ENCODE peak calls at places on chromosome 10, in seven cellular contexts. R, G, Z, H, X, O and E are unnamed samples.

GRCh38 chr10:3524086-3524960 is 260.7 kb downstream of the KLF6 start:
- DNase-seq in H (no peak), R (no peak), X (no peak), Z (no peak), O (no peak), G (no peak), E (no peak)

GRCh38 chr10:110516815-110517492 is 19.2 kb downstream of the DUSP5 start:
- DNase-seq in X (no peak), Z (no peak), H (no peak), R (no peak), O (no peak), G (no peak), E (no peak)

GRCh38 chr10:71125749-71126107 is 86.6 kb upstream of the UNC5B start:
- DNase-seq in X (no peak), Z (peak), H (no peak), R (no peak), G (no peak), O (no peak), E (peak)

GRCh38 chr10:131077031-131077430 is 234.5 kb downstream of the TCERG1L start:
- DNase-seq in H (no peak), X (no peak), O (no peak), Z (no peak), R (no peak), G (no peak), E (peak)

GRCh38 chr10:116160271-116160670 is 112.7 kb downstream of the GFRA1 start:
- DNase-seq in R (no peak), H (no peak), O (no peak), G (no peak), Z (no peak), X (no peak), E (no peak)

GRCh38 chr10:34854147-34854601 is 39.1 kb upstream of the PARD3 start:
- DNase-seq in G (no peak), X (no peak), O (no peak), R (no peak), Z (no peak), H (no peak), E (no peak)

GRCh38 chr10:29646960-29647431 is 12.2 kb upstream of the SVIL start:
- DNase-seq in O (no peak), Z (no peak), X (no peak), G (no peak), H (no peak), R (no peak), E (no peak)

GRCh38 chr10:44369851-44370250 is 15.0 kb downstream of the CXCL12 start:
- DNase-seq in G (no peak), O (no peak), X (no peak), Z (no peak), R (no peak), H (no peak), E (no peak)

GRCh38 chr10:32938554-32939061 is 19.4 kb downstream of the ITGB1 start:
- DNase-seq in G (peak), X (peak), H (no peak), Z (no peak), O (no peak), R (no peak), E (no peak)

GRCh38 chr10:71542476-71542875 is 145.8 kb downstream of the CDH23 start:
- DNase-seq in O (no peak), Z (no peak), G (no peak), H (no peak), X (no peak), R (no peak), E (no peak)

GRCh38 chr10:132104062-132104461 is 38.3 kb downstream of the JAKMIP3 start:
- DNase-seq in R (no peak), G (peak), H (no peak), Z (no peak), O (no peak), X (no peak), E (no peak)

GRCh38 chr10:114374141-114374791 is 30.0 kb downstream of the AFAP1L2 start:
- DNase-seq in R (no peak), O (no peak), G (no peak), Z (no peak), X (peak), H (no peak), E (no peak)

GRCh38 chr10:99630991-99631390 is 10.8 kb upstream of the SLC25A28 start:
- DNase-seq in Z (no peak), G (no peak), X (no peak), O (no peak), H (no peak), R (no peak), E (no peak)

GRCh38 chr10:22761569-22762220 is 47.3 kb upstream of the PIP4K2A start:
- DNase-seq in H (no peak), R (no peak), Z (no peak), G (no peak), O (no peak), X (no peak), E (no peak)

GRCh38 chr10:132654708-132655661 is 117.4 kb downstream of the INPP5A start:
- DNase-seq in O (peak), H (peak), Z (no peak), R (peak), G (peak), X (peak), E (no peak)

GRCh38 chr10:99779335-99779734 is 3.1 kb upstream of the ABCC2 start:
- DNase-seq in Z (no peak), X (no peak), O (no peak), R (no peak), H (no peak), G (no peak), E (no peak)

GRCh38 chr10:69757206-69757552 is 44.5 kb upstream of the COL13A1 start:
- DNase-seq in R (no peak), O (no peak), Z (no peak), H (no peak), G (no peak), X (no peak), E (no peak)

GRCh38 chr10:132107211-132107946 is 41.6 kb downstream of the JAKMIP3 start:
- DNase-seq in X (no peak), Z (no peak), R (no peak), H (no peak), O (no peak), G (peak), E (no peak)

GRCh38 chr10:12797471-12798262 is 203.8 kb downstream of the CCDC3 start:
- DNase-seq in G (no peak), H (no peak), Z (no peak), X (no peak), R (no peak), O (no peak), E (no peak)

GRCh38 chr10:91006001-91006751 is 85.3 kb upstream of the ANKRD1 start:
- DNase-seq in G (peak), R (peak), H (no peak), X (peak), Z (no peak), O (no peak), E (no peak)

GRCh38 chr10:72062341-72062740 is 26.0 kb downstream of the SPOCK2 start:
- DNase-seq in R (no peak), Z (no peak), O (no peak), H (no peak), X (no peak), G (no peak), E (no peak)

DNA sequence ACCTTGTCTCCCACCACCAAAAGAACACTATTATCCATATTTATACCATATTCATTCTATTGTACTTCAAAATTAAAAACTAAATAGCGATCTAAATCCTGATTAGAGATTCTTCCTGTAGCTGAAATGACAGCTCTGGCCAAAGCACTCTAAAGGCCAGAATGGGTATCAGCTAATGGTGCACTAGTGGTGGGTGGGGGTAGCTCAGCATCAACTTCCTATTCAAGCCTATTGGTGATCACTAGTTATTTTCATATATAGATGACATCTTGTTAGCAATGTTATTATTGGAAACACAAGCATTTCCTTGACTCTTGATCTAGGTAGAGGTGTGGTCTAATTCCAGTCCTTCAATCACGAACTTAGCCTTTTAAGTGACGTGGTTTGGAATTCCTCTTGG is 43.6 kb downstream of the TET1 start:
- DNase-seq in O (no peak), Z (no peak), G (no peak), X (no peak), R (no peak), H (no peak), E (no peak)
- TF ChIP-seq CTCF in O (no peak), Z (no peak), G (no peak), X (no peak), R (no peak), H (peak), E (no peak)

DNA sequence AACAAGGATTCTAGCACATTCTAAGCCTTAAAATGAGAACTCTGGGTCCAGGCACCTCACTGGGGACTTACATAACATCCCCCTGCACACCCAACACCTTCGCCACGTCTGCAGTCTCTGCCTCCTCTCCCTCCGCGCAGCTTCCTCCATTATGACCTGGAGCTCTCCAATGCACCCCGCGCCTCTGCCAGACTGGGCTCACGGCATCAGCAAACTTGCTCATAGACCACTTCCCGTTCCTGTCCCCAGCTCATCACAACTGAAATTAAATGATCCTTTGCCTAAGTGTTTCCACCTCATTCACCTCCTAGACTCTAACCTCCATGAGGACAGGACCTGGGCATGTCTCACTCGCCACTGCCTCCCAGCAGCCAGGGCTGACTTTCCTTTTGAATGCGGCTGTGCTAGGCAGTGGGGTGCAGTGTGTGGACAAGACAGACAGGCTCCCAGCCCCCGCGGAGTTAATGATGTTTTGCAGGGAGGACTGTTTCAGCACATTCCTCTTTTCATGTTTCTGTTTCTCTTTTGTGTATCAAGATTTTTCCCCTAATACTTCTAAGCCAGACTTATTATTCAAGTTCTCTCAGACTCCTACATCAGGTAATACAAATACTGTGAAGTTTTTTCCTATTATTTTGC is 18.8 kb downstream of the CHST15 start:
- DNase-seq in Z (no peak), H (no peak), G (no peak), X (peak), R (no peak), O (no peak), E (no peak)
- TF ChIP-seq POLR2AphosphoS5 in Z (no peak), H (no peak), G (no peak), X (no peak), R (no peak), O (no peak), E (no peak)

GRCh38 chr10:73785721-73786511 is 510 bp downstream of the ZSWIM8 start:
- DNase-seq in R (no peak), H (no peak), G (peak), O (peak), X (peak), Z (no peak), E (no peak)

GRCh38 chr10:73786512-73786885 is 1.1 kb downstream of the ZSWIM8 start:
- DNase-seq in H (no peak), G (no peak), Z (no peak), O (no peak), X (no peak), R (no peak), E (no peak)

GRCh38 chr10:73781879-73782748 is at the start of gene CHCHD1:
- DNase-seq in Z (peak), R (peak), G (peak), H (peak), X (peak), O (peak), E (peak)

GRCh38 chr10:73782749-73783085 is 869 bp downstream of the CHCHD1 start:
- DNase-seq in X (no peak), Z (no peak), G (no peak), O (no peak), R (no peak), H (no peak), E (no peak)

GRCh38 chr10:73785221-73785720 is at the start of gene ZSWIM8:
- DNase-seq in R (peak), X (peak), Z (peak), O (peak), H (peak), G (peak), E (peak)
- TF ChIP-seq CTCF in R (no peak), X (no peak), Z (peak), O (peak), H (no peak), G (no peak), E (no peak)

GRCh38 chr10:119320981-119321380 is 113.6 kb downstream of the GRK5 start:
- DNase-seq in G (no peak), X (no peak), R (no peak), Z (no peak), H (no peak), O (no peak), E (no peak)
- TF ChIP-seq POLR2AphosphoS5 in G (no peak), X (no peak), R (no peak), Z (no peak), H (no peak), O (no peak), E (no peak)

GRCh38 chr10:75860009-75860408 is 428.6 kb downstream of the LRMDA start:
- DNase-seq in O (no peak), G (no peak), X (no peak), Z (no peak), H (no peak), R (no peak), E (no peak)

GRCh38 chr10:75870039-75870645 is 438.7 kb downstream of the LRMDA start:
- DNase-seq in H (no peak), G (no peak), X (no peak), Z (no peak), R (no peak), O (no peak), E (no peak)

GRCh38 chr10:75865413-75865812 is 434.0 kb downstream of the LRMDA start:
- DNase-seq in X (no peak), O (no peak), R (no peak), G (no peak), Z (no peak), H (no peak), E (no peak)

GRCh38 chr10:75868601-75869000 is 437.2 kb downstream of the LRMDA start:
- DNase-seq in G (no peak), R (no peak), H (no peak), O (no peak), X (no peak), Z (peak), E (no peak)

DNA sequence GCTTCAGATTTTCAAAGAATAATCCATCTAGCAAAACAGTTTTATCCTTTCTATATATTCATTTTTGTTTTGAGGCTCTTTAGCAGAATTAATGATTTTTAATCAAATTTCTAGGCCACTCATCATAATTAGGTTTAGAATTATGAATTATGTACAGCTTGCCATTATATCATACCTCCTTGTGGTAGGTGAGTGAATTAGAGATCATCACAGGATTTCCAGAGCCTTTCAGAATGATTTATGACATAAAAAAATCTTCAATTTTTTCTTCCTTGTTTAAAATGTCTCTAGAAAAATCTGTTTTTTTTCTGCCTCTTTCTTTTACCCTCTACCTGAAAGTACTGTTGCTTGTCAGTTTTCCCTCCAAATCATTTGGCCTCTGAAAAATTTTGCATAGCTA is 433.3 kb downstream of the LRMDA start:
- DNase-seq in R (no peak), O (no peak), X (no peak), H (no peak), Z (no peak), G (no peak), E (no peak)
- TF ChIP-seq CTCF in R (no peak), O (no peak), X (no peak), H (no peak), Z (no peak), G (no peak), E (no peak)

GRCh38 chr10:95247881-95248583 is 42.8 kb downstream of the PDLIM1 start:
- DNase-seq in G (no peak), X (no peak), O (no peak), Z (peak), R (no peak), H (no peak), E (no peak)
- TF ChIP-seq POLR2AphosphoS5 in G (no peak), X (no peak), O (peak), Z (no peak), R (no peak), H (no peak), E (no peak)

GRCh38 chr10:21535494-21535818 is 1.4 kb downstream of the MLLT10 start:
- DNase-seq in O (no peak), Z (no peak), H (no peak), G (no peak), X (no peak), R (no peak), E (no peak)

GRCh38 chr10:21536874-21537273 is 2.8 kb downstream of the MLLT10 start:
- DNase-seq in G (no peak), O (no peak), H (no peak), X (no peak), R (no peak), Z (no peak), E (no peak)

GRCh38 chr10:21533577-21534475 is at the start of gene MLLT10:
- DNase-seq in G (peak), H (peak), Z (peak), R (peak), O (peak), X (peak), E (peak)

GRCh38 chr10:21532694-21533576 is 1.1 kb upstream of the MLLT10 start:
- DNase-seq in G (no peak), X (no peak), H (no peak), O (no peak), Z (no peak), R (no peak), E (no peak)

GRCh38 chr10:21534611-21535493 is 820 bp downstream of the MLLT10 start:
- DNase-seq in Z (no peak), H (no peak), X (peak), R (no peak), G (peak), O (peak), E (peak)
- TF ChIP-seq CTCF in Z (peak), H (no peak), X (no peak), R (no peak), G (no peak), O (no peak), E (no peak)

GRCh38 chr10:51139176-51139575 is 64.9 kb downstream of the PRKG1 start:
- DNase-seq in Z (no peak), X (no peak), G (no peak), O (no peak), R (no peak), H (no peak), E (no peak)

GRCh38 chr10:51137741-51138529 is 63.6 kb downstream of the PRKG1 start:
- DNase-seq in O (no peak), H (no peak), R (no peak), G (no peak), X (no peak), Z (no peak), E (no peak)

GRCh38 chr10:51145388-51145787 is 71.1 kb downstream of the PRKG1 start:
- DNase-seq in O (no peak), R (no peak), Z (no peak), X (no peak), G (no peak), H (no peak), E (no peak)

GRCh38 chr10:51144161-51144781 is 70.0 kb downstream of the PRKG1 start:
- DNase-seq in H (no peak), O (no peak), X (no peak), R (no peak), G (no peak), Z (no peak), E (no peak)

GRCh38 chr10:51141015-51141414 is 66.7 kb downstream of the PRKG1 start:
- DNase-seq in R (no peak), G (no peak), H (no peak), X (no peak), Z (no peak), O (no peak), E (no peak)
- TF ChIP-seq POLR2AphosphoS5 in R (no peak), G (no peak), H (no peak), X (no peak), Z (no peak), O (no peak), E (no peak)